ENCODE peak calls at places on chromosomes 4 and X, in four cellular contexts. B, X, J and E are unnamed samples.

GRCh38 chr4:8550691-8551090 is 29.5 kb upstream of the GPR78 start:
- DNase-seq in B (peak), X (no peak), J (no peak), E (no peak)

GRCh38 chr4:70704333-70705145 is 16.2 kb downstream of the UTP3 start:
- DNase-seq in B (peak), J (peak), X (peak), E (peak)

GRCh38 chr4:53865031-53865430 is 199.4 kb downstream of the CHIC2 start:
- DNase-seq in J (no peak), X (no peak), B (no peak), E (no peak)

GRCh38 chrX:2732076-2732475 is 19.8 kb upstream of the XG start:
- DNase-seq in J (no peak), X (no peak), B (no peak), E (no peak)

GRCh38 chr4:35725131-35725530 is 519.2 kb downstream of the ARAP2 start:
- DNase-seq in J (no peak), X (no peak), B (no peak), E (no peak)

GRCh38 chr4:175932116-175932515 is 120.1 kb upstream of the GPM6A start:
- DNase-seq in J (no peak), X (no peak), B (no peak), E (no peak)

GRCh38 chr4:187321741-187322140 is 598.1 kb upstream of the FAT1 start:
- DNase-seq in B (no peak), J (no peak), X (no peak), E (no peak)

GRCh38 chr4:146585761-146586333 is 52.8 kb upstream of the POU4F2 start:
- DNase-seq in X (no peak), B (no peak), J (no peak), E (no peak)

GRCh38 chrX:15525664-15526416 is 25.2 kb downstream of the BMX start:
- DNase-seq in B (no peak), X (no peak), J (no peak), E (no peak)